ENCODE peak calls at places on chromosome 14, in seven cellular contexts. One of them, this sample, is unnamed. For H3K36me3, the result is how much of the 10 kb centered on the place peaks cover.

GRCh38 chr14:67228325-67228984 is 12.8 kb upstream of the PALS1 start:
- DNase-seq in MM.1S: no peak
- DNase-seq in OCI-LY7: no peak
- DNase-seq in GM23248: peak
- DNase-seq in GM23338: no peak
- DNase-seq in PC-3: peak
- DNase-seq in neural progenitor cell: no peak
- DNase-seq in this sample: no peak

GRCh38 chr14:31435276-31435675 is 14.9 kb upstream of the HEATR5A start:
- DNase-seq in MM.1S: no peak
- DNase-seq in OCI-LY7: no peak
- DNase-seq in GM23248: peak
- DNase-seq in GM23338: no peak
- DNase-seq in PC-3: no peak
- DNase-seq in neural progenitor cell: no peak
- DNase-seq in this sample: no peak

GRCh38 chr14:95480887-95481226 is 35.6 kb downstream of the SYNE3 start:
- DNase-seq in MM.1S: no peak
- DNase-seq in OCI-LY7: no peak
- DNase-seq in GM23248: no peak
- DNase-seq in GM23338: peak
- DNase-seq in PC-3: no peak
- DNase-seq in neural progenitor cell: no peak
- DNase-seq in this sample: no peak

GRCh38 chr14:97485172-97485571 is 688.0 kb downstream of the VRK1 start:
- DNase-seq in MM.1S: peak
- DNase-seq in OCI-LY7: no peak
- DNase-seq in GM23248: no peak
- DNase-seq in GM23338: no peak
- DNase-seq in PC-3: no peak
- DNase-seq in neural progenitor cell: no peak
- DNase-seq in this sample: no peak

GRCh38 chr14:101600336-101600890 is 39.1 kb downstream of the DIO3 start:
- DNase-seq in MM.1S: no peak
- DNase-seq in OCI-LY7: no peak
- DNase-seq in GM23248: no peak
- DNase-seq in GM23338: no peak
- DNase-seq in PC-3: no peak
- DNase-seq in neural progenitor cell: no peak
- DNase-seq in this sample: no peak

GRCh38 chr14:54450535-54450934 is 9.4 kb upstream of the CNIH1 start:
- DNase-seq in MM.1S: peak
- DNase-seq in OCI-LY7: peak
- DNase-seq in GM23248: peak
- DNase-seq in GM23338: no peak
- DNase-seq in PC-3: no peak
- DNase-seq in neural progenitor cell: no peak
- DNase-seq in this sample: no peak

GRCh38 chr14:96263347-96264199 is 7.6 kb downstream of the BDKRB1 start:
- DNase-seq in MM.1S: no peak
- DNase-seq in OCI-LY7: peak
- DNase-seq in GM23248: no peak
- DNase-seq in GM23338: no peak
- DNase-seq in PC-3: no peak
- DNase-seq in neural progenitor cell: no peak
- DNase-seq in this sample: no peak

GRCh38 chr14:55588259-55588699 is 8.3 kb downstream of the KTN1 start:
- DNase-seq in MM.1S: no peak
- DNase-seq in OCI-LY7: no peak
- DNase-seq in GM23248: peak
- DNase-seq in GM23338: no peak
- DNase-seq in PC-3: peak
- DNase-seq in neural progenitor cell: no peak
- DNase-seq in this sample: no peak

GRCh38 chr14:69685716-69686115 is 74.3 kb downstream of the SUSD6 start:
- DNase-seq in MM.1S: no peak
- DNase-seq in OCI-LY7: no peak
- DNase-seq in GM23248: peak
- DNase-seq in GM23338: no peak
- DNase-seq in PC-3: peak
- DNase-seq in neural progenitor cell: no peak
- DNase-seq in this sample: peak

GRCh38 chr14:95033851-95034622 is 123.3 kb downstream of the DICER1 start:
- DNase-seq in MM.1S: no peak
- DNase-seq in OCI-LY7: no peak
- DNase-seq in GM23248: no peak
- DNase-seq in GM23338: no peak
- DNase-seq in PC-3: no peak
- DNase-seq in neural progenitor cell: no peak
- DNase-seq in this sample: no peak

GRCh38 chr14:69769623-69770022 is 2.7 kb downstream of the SRSF5 start:
- DNase-seq in MM.1S: no peak
- DNase-seq in OCI-LY7: no peak
- DNase-seq in GM23248: no peak
- DNase-seq in GM23338: no peak
- DNase-seq in PC-3: no peak
- DNase-seq in neural progenitor cell: no peak
- DNase-seq in this sample: no peak

GRCh38 chr14:34873591-34874385 is 1.4 kb downstream of the BAZ1A start:
- DNase-seq in MM.1S: peak
- DNase-seq in OCI-LY7: peak
- DNase-seq in GM23248: peak
- DNase-seq in GM23338: peak
- DNase-seq in PC-3: peak
- DNase-seq in neural progenitor cell: peak
- DNase-seq in this sample: peak

GRCh38 chr14:103194256-103195045 is 71.2 kb downstream of the TNFAIP2 start:
- DNase-seq in MM.1S: no peak
- DNase-seq in OCI-LY7: no peak
- DNase-seq in GM23248: peak
- DNase-seq in GM23338: no peak
- DNase-seq in PC-3: peak
- DNase-seq in neural progenitor cell: no peak
- DNase-seq in this sample: no peak

GRCh38 chr14:73231874-73232851 is 5.1 kb upstream of the PAPLN start:
- DNase-seq in MM.1S: no peak
- DNase-seq in OCI-LY7: peak
- DNase-seq in GM23248: peak
- DNase-seq in GM23338: peak
- DNase-seq in PC-3: peak
- DNase-seq in neural progenitor cell: peak
- DNase-seq in this sample: peak

GRCh38 chr14:100011568-100012325 is 53.5 kb upstream of the EVL start:
- DNase-seq in MM.1S: no peak
- DNase-seq in OCI-LY7: no peak
- DNase-seq in GM23248: no peak
- DNase-seq in GM23338: no peak
- DNase-seq in PC-3: no peak
- DNase-seq in neural progenitor cell: no peak
- DNase-seq in this sample: no peak

GRCh38 chr14:39665084-39665483 is 232.9 kb upstream of the FBXO33 start:
- DNase-seq in MM.1S: no peak
- DNase-seq in OCI-LY7: no peak
- DNase-seq in GM23248: no peak
- DNase-seq in GM23338: no peak
- DNase-seq in PC-3: no peak
- DNase-seq in neural progenitor cell: no peak
- DNase-seq in this sample: no peak

GRCh38 chr14:100669468-100669867 is 57.2 kb upstream of the DLK1 start:
- DNase-seq in MM.1S: no peak
- DNase-seq in OCI-LY7: no peak
- DNase-seq in GM23248: no peak
- DNase-seq in GM23338: no peak
- DNase-seq in PC-3: no peak
- DNase-seq in neural progenitor cell: no peak
- DNase-seq in this sample: peak

GRCh38 chr14:65993103-65993502 is 493.1 kb upstream of the CCDC196 start:
- DNase-seq in MM.1S: peak
- DNase-seq in OCI-LY7: no peak
- DNase-seq in GM23248: no peak
- DNase-seq in GM23338: no peak
- DNase-seq in PC-3: no peak
- DNase-seq in neural progenitor cell: no peak
- DNase-seq in this sample: no peak

GRCh38 chr14:29390046-29390841 is 537.4 kb downstream of the PRKD1 start:
- DNase-seq in MM.1S: no peak
- DNase-seq in OCI-LY7: no peak
- DNase-seq in GM23248: no peak
- DNase-seq in GM23338: peak
- DNase-seq in PC-3: no peak
- DNase-seq in neural progenitor cell: peak
- DNase-seq in this sample: no peak

GRCh38 chr14:68523326-68523610 is 269.6 kb downstream of the ZFP36L1 start:
- DNase-seq in MM.1S: no peak
- DNase-seq in OCI-LY7: no peak
- DNase-seq in GM23248: no peak
- DNase-seq in GM23338: no peak
- DNase-seq in PC-3: no peak
- DNase-seq in neural progenitor cell: no peak
- DNase-seq in this sample: no peak

GRCh38 chr14:35532783-35533356 is 1.1 kb upstream of the INSM2 start:
- DNase-seq in MM.1S: no peak
- DNase-seq in OCI-LY7: no peak
- DNase-seq in GM23248: no peak
- DNase-seq in GM23338: no peak
- DNase-seq in PC-3: no peak
- DNase-seq in neural progenitor cell: no peak
- DNase-seq in this sample: no peak

GRCh38 chr14:100709252-100709955 is 17.3 kb upstream of the DLK1 start:
- DNase-seq in MM.1S: no peak
- DNase-seq in OCI-LY7: no peak
- DNase-seq in GM23248: peak
- DNase-seq in GM23338: peak
- DNase-seq in PC-3: peak
- DNase-seq in neural progenitor cell: peak
- DNase-seq in this sample: peak

GRCh38 chr14:94936901-94937321 is 167.0 kb upstream of the GSC start:
- DNase-seq in MM.1S: no peak
- DNase-seq in OCI-LY7: no peak
- DNase-seq in GM23248: no peak
- DNase-seq in GM23338: no peak
- DNase-seq in PC-3: no peak
- DNase-seq in neural progenitor cell: no peak
- DNase-seq in this sample: peak

GRCh38 chr14:24098927-24099813 is 5.1 kb downstream of the PCK2 start:
- DNase-seq in MM.1S: no peak
- DNase-seq in OCI-LY7: no peak
- DNase-seq in GM23248: no peak
- DNase-seq in GM23338: no peak
- DNase-seq in PC-3: no peak
- DNase-seq in neural progenitor cell: no peak
- DNase-seq in this sample: no peak

GRCh38 chr14:24100982-24101494 is 6.9 kb downstream of the PCK2 start:
- DNase-seq in MM.1S: no peak
- DNase-seq in OCI-LY7: no peak
- DNase-seq in GM23248: no peak
- DNase-seq in GM23338: no peak
- DNase-seq in PC-3: no peak
- DNase-seq in neural progenitor cell: no peak
- DNase-seq in this sample: no peak

GRCh38 chr14:24098229-24098926 is 4.3 kb downstream of the PCK2 start:
- DNase-seq in MM.1S: no peak
- DNase-seq in OCI-LY7: no peak
- DNase-seq in GM23248: no peak
- DNase-seq in GM23338: no peak
- DNase-seq in PC-3: no peak
- DNase-seq in neural progenitor cell: no peak
- DNase-seq in this sample: no peak

GRCh38 chr14:24102357-24103048 is 8.4 kb downstream of the PCK2 start:
- DNase-seq in MM.1S: no peak
- DNase-seq in OCI-LY7: no peak
- DNase-seq in GM23248: no peak
- DNase-seq in GM23338: no peak
- DNase-seq in PC-3: no peak
- DNase-seq in neural progenitor cell: no peak
- DNase-seq in this sample: no peak

GRCh38 chr14:24100197-24100981 is 6.3 kb downstream of the PCK2 start:
- DNase-seq in MM.1S: no peak
- DNase-seq in OCI-LY7: no peak
- DNase-seq in GM23248: no peak
- DNase-seq in GM23338: no peak
- DNase-seq in PC-3: no peak
- DNase-seq in neural progenitor cell: no peak
- DNase-seq in this sample: no peak
- TF ChIP-seq EZH2phosphoT487 in MM.1S: no peak
- TF ChIP-seq EZH2phosphoT487 in OCI-LY7: no peak
- TF ChIP-seq EZH2phosphoT487 in GM23248: no peak
- TF ChIP-seq EZH2phosphoT487 in GM23338: no peak
- TF ChIP-seq EZH2phosphoT487 in PC-3: no peak
- TF ChIP-seq EZH2phosphoT487 in neural progenitor cell: no peak
- TF ChIP-seq EZH2phosphoT487 in this sample: no peak

DNA sequence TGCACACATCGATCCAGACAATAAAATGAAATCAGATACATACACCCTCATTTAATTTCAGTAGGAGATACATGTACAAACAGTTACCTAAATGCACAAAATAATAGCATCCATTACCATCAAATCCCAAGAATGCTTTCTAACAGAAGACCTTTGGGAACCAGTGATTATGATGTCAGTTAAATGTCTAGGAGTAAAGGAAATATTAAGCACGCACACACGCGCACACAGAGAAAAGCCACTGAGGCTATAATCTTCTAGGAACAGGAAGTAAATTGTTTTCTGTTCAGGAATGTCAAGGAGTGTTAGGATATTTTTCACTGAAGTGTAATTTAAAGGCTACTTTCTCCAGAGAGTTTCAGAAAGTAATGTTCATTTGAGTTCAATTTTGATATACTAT is 250.1 kb downstream of the MDGA2 start:
- DNase-seq in MM.1S: no peak
- DNase-seq in OCI-LY7: no peak
- DNase-seq in GM23248: no peak
- DNase-seq in GM23338: no peak
- DNase-seq in PC-3: no peak
- DNase-seq in neural progenitor cell: no peak
- DNase-seq in this sample: no peak
- H3K36me3 ChIP-seq in MM.1S: under half
- H3K36me3 ChIP-seq in OCI-LY7: under half
- H3K36me3 ChIP-seq in GM23248: under half
- H3K36me3 ChIP-seq in GM23338: under half
- H3K36me3 ChIP-seq in PC-3: under half
- H3K36me3 ChIP-seq in neural progenitor cell: under half
- H3K36me3 ChIP-seq in this sample: under half

GRCh38 chr14:64973026-64973442 is 898 bp upstream of the RAB15 start:
- DNase-seq in MM.1S: no peak
- DNase-seq in OCI-LY7: no peak
- DNase-seq in GM23248: no peak
- DNase-seq in GM23338: no peak
- DNase-seq in PC-3: no peak
- DNase-seq in neural progenitor cell: no peak
- DNase-seq in this sample: no peak
- H3K4me3 ChIP-seq in MM.1S: no peak
- H3K4me3 ChIP-seq in OCI-LY7: no peak
- H3K4me3 ChIP-seq in GM23248: peak
- H3K4me3 ChIP-seq in GM23338: peak
- H3K4me3 ChIP-seq in PC-3: peak
- H3K4me3 ChIP-seq in neural progenitor cell: no peak
- H3K4me3 ChIP-seq in this sample: no peak

DNA sequence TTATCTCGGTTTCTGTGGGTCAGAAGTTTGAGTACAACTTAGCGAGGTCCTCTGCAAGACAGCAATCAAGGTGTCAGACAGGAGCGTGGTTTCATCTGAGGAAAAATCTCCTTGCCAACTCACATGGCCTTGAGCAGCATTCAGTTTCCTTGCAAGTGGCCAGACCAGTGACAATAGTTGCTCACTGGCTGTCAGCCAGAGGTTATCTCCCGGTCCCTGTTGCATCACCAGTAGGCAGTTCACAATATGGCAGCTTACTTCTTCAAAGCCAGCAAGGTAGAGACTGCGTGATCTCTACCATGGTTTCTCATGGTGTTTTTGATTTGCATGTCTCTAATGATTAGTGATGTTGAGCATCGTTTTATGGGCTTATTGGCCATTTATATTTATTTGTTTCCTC is 143.8 kb upstream of the DAAM1 start:
- DNase-seq in MM.1S: no peak
- DNase-seq in OCI-LY7: no peak
- DNase-seq in GM23248: no peak
- DNase-seq in GM23338: no peak
- DNase-seq in PC-3: peak
- DNase-seq in neural progenitor cell: no peak
- DNase-seq in this sample: no peak
- TF ChIP-seq EZH2phosphoT487 in MM.1S: no peak
- TF ChIP-seq EZH2phosphoT487 in OCI-LY7: no peak
- TF ChIP-seq EZH2phosphoT487 in GM23248: no peak
- TF ChIP-seq EZH2phosphoT487 in GM23338: no peak
- TF ChIP-seq EZH2phosphoT487 in PC-3: no peak
- TF ChIP-seq EZH2phosphoT487 in neural progenitor cell: no peak
- TF ChIP-seq EZH2phosphoT487 in this sample: no peak